ENCODE peak calls at places on chromosomes 2 and 18, in eight cellular contexts. M is transverse colon; I is fibroblast of the aortic adventitia; E is activated naive CD4-positive, alpha-beta T cell; Z is AG04450; N is prostate gland; S is Peyer's patch; W is SJSA1. J is an unnamed sample.

GRCh38 chr2:18834341-18834740 is 245.0 kb upstream of the NT5C1B start:
- DNase-seq in S (no peak), Z (no peak), I (peak; percentile 86), M (no peak), E (no peak), W (no peak), N (no peak), J (no peak)

GRCh38 chr18:12301263-12302005 is 6.6 kb upstream of the TUBB6 start:
- DNase-seq in W (no peak), S (no peak), Z (no peak), E (no peak), N (no peak), I (no peak), M (no peak), J (no peak)

GRCh38 chr2:198054299-198054698 is 249.9 kb downstream of the PLCL1 start:
- DNase-seq in M (peak; percentile 13), N (no peak), W (no peak), S (no peak), E (peak; percentile 31), I (peak; percentile 38), Z (no peak), J (peak; percentile 32)

GRCh38 chr2:159119652-159120257 is 151.3 kb downstream of the TANC1 start:
- DNase-seq in E (no peak), N (no peak), Z (no peak), I (no peak), W (no peak), M (no peak), S (no peak), J (no peak)

GRCh38 chr2:121483021-121483420 is 47.7 kb upstream of the RNU4ATAC start:
- DNase-seq in M (no peak), Z (no peak), E (no peak), S (no peak), W (peak; percentile 65), N (no peak), I (peak; percentile 66), J (no peak)

GRCh38 chr2:84924173-84925106 is 19.0 kb downstream of the TMSB10 start:
- DNase-seq in M (peak; percentile 62), Z (no peak), E (no peak), W (peak; percentile 76), S (no peak), I (peak; percentile 72), N (no peak), J (no peak)

GRCh38 chr18:49565656-49566055 is 3.8 kb downstream of the LIPG start:
- DNase-seq in S (no peak), W (no peak), I (peak; percentile 79), E (no peak), Z (no peak), N (peak; percentile 51), M (peak; percentile 21), J (no peak)

GRCh38 chr2:4174796-4175195 is 471.4 kb downstream of the DCDC2C start:
- DNase-seq in S (no peak), E (no peak), I (peak; percentile 0), N (no peak), Z (no peak), M (no peak), W (no peak), J (no peak)

GRCh38 chr2:148901142-148901541 is 26.1 kb downstream of the KIF5C start:
- DNase-seq in W (no peak), Z (no peak), S (no peak), I (no peak), N (no peak), M (no peak), E (no peak), J (no peak)

GRCh38 chr2:15938803-15939555 is 1.4 kb upstream of the MYCN start:
- DNase-seq in M (no peak), S (no peak), W (no peak), N (no peak), Z (no peak), E (no peak), I (no peak), J (no peak)

GRCh38 chr2:3488768-3489448 is 30.4 kb downstream of the ADI1 start:
- DNase-seq in Z (no peak), I (no peak), M (no peak), N (no peak), S (no peak), E (no peak), W (peak; percentile 41), J (no peak)

GRCh38 chr2:160384791-160385190 is 108.8 kb downstream of the RBMS1 start:
- DNase-seq in Z (no peak), I (no peak), E (no peak), N (no peak), W (no peak), S (no peak), M (no peak), J (no peak)

GRCh38 chr2:21220930-21221329 is 97.2 kb downstream of the TDRD15 start:
- DNase-seq in Z (no peak), M (no peak), W (no peak), S (peak; percentile 39), N (no peak), I (no peak), E (no peak), J (no peak)

GRCh38 chr2:67880291-67880761 is 182.5 kb downstream of the C1D start:
- DNase-seq in E (no peak), N (peak; percentile 58), W (no peak), S (no peak), Z (no peak), I (peak; percentile 37), M (no peak), J (no peak)

GRCh38 chr2:61995515-61995914 is 90.0 kb downstream of the COMMD1 start:
- DNase-seq in E (no peak), M (no peak), I (no peak), W (no peak), S (no peak), N (no peak), Z (no peak), J (no peak)

GRCh38 chr2:173898178-173898668 is 67.0 kb downstream of the SP3 start:
- DNase-seq in S (no peak), W (no peak), I (no peak), Z (no peak), N (no peak), E (no peak), M (no peak), J (no peak)

GRCh38 chr2:69385443-69386151 is 1.4 kb downstream of the GFPT1 start:
- DNase-seq in W (no peak), M (peak; percentile 28), I (peak; percentile 77), Z (no peak), N (no peak), S (no peak), E (no peak), J (no peak)

GRCh38 chr2:47035615-47036488 is 119.3 kb downstream of the STPG4 start:
- DNase-seq in Z (no peak), E (no peak), N (no peak), I (no peak), M (no peak), S (no peak), W (no peak), J (no peak)

GRCh38 chr2:70607121-70607551 is 53.5 kb upstream of the TGFA start:
- DNase-seq in Z (no peak), S (no peak), M (no peak), W (no peak), N (no peak), E (no peak), I (no peak), J (no peak)

GRCh38 chr18:23970161-23971153 is 44.1 kb upstream of the TTC39C start:
- DNase-seq in W (no peak), S (no peak), N (no peak), E (peak; percentile 37), M (no peak), I (no peak), Z (no peak), J (no peak)

GRCh38 chr2:71466301-71467179 is 13.2 kb downstream of the DYSF start:
- DNase-seq in S (no peak), Z (no peak), M (no peak), W (peak; percentile 68), I (no peak), N (no peak), E (no peak), J (peak; percentile 14)

GRCh38 chr18:68148862-68149261 is 566.0 kb downstream of the TMX3 start:
- DNase-seq in I (no peak), N (no peak), S (no peak), M (no peak), E (no peak), W (no peak), Z (no peak), J (no peak)

GRCh38 chr18:13394794-13395193 is 176.2 kb downstream of the LDLRAD4 start:
- DNase-seq in Z (no peak), N (no peak), M (no peak), W (no peak), E (no peak), S (no peak), I (no peak), J (no peak)

GRCh38 chr2:54772110-54772509 is 48.6 kb downstream of the EML6 start:
- DNase-seq in I (peak; percentile 74), S (no peak), W (no peak), M (no peak), N (no peak), E (no peak), Z (no peak), J (no peak)

GRCh38 chr2:23513245-23513880 is 128.4 kb downstream of the KLHL29 start:
- DNase-seq in E (no peak), S (no peak), W (no peak), M (peak; percentile 39), Z (no peak), N (peak; percentile 64), I (no peak), J (peak; percentile 52)

GRCh38 chr2:12486205-12487118 is 230.3 kb upstream of the TRIB2 start:
- DNase-seq in M (no peak), S (no peak), Z (no peak), N (peak; percentile 26), I (peak; percentile 46), W (no peak), E (no peak), J (no peak)

GRCh38 chr2:18149660-18150246 is 271.3 kb downstream of the KCNS3 start:
- DNase-seq in N (no peak), E (no peak), W (no peak), I (peak; percentile 69), S (no peak), M (no peak), Z (peak; percentile 30), J (no peak)

GRCh38 chr2:169752752-169753151 is 19.1 kb downstream of the KLHL23 start:
- DNase-seq in S (no peak), Z (no peak), I (no peak), N (no peak), M (no peak), W (no peak), E (no peak), J (no peak)

GRCh38 chr2:180927030-180927686 is 53.2 kb upstream of the UBE2E3 start:
- DNase-seq in M (no peak), E (no peak), Z (no peak), S (no peak), I (no peak), W (no peak), N (no peak), J (no peak)

GRCh38 chr18:77899972-77900754 is 650.5 kb downstream of the GALR1 start:
- DNase-seq in M (peak; percentile 14), S (no peak), E (peak; percentile 38), I (no peak), W (no peak), N (no peak), Z (no peak), J (no peak)

GRCh38 chr2:184554736-184555135 is 43.6 kb upstream of the ZNF804A start:
- DNase-seq in W (no peak), Z (no peak), N (no peak), I (no peak), E (no peak), M (no peak), S (no peak), J (no peak)

GRCh38 chr2:226466124-226466523 is 333.5 kb downstream of the IRS1 start:
- DNase-seq in E (no peak), I (no peak), M (no peak), Z (no peak), W (no peak), S (no peak), N (no peak), J (no peak)

GRCh38 chr2:121608367-121608766 is 40.9 kb downstream of the CLASP1 start:
- DNase-seq in I (peak; percentile 67), E (no peak), S (no peak), W (no peak), Z (no peak), N (no peak), M (no peak), J (no peak)

GRCh38 chr2:47904903-47905453 is 1.3 kb downstream of the FBXO11 start:
- DNase-seq in I (no peak), W (peak; percentile 47), S (peak; percentile 66), Z (no peak), E (peak; percentile 61), N (peak; percentile 23), M (peak; percentile 44), J (peak; percentile 55)